ENCODE peak calls at places on chromosomes 2 and 18, in five cellular contexts. H, S, Z, X and R are unnamed samples.

GRCh38 chr2:47086054-47086471 is 69.0 kb downstream of the STPG4 start:
- ATAC-seq in Z (no peak), H (no peak), S (no peak), X (peak), R (peak)

GRCh38 chr2:62382122-62382521 is 123.9 kb downstream of the TMEM17 start:
- ATAC-seq in S (no peak), X (no peak), Z (no peak), H (no peak), R (no peak)

GRCh38 chr2:237604960-237605359 is 14.4 kb upstream of the RAB17 start:
- ATAC-seq in H (peak), S (no peak), X (no peak), Z (no peak), R (no peak)

GRCh38 chr2:20199381-20200270 is 25.3 kb downstream of the SDC1 start:
- ATAC-seq in H (no peak), X (no peak), Z (no peak), S (no peak), R (no peak)

GRCh38 chr2:241268716-241269445 is 46.6 kb downstream of the HDLBP start:
- ATAC-seq in X (no peak), H (no peak), S (no peak), Z (no peak), R (no peak)

GRCh38 chr2:110735366-110735765 is 3.0 kb downstream of the ACOXL start:
- ATAC-seq in S (no peak), H (peak), X (peak), Z (no peak), R (no peak)

GRCh38 chr2:162929571-162929970 is 91.0 kb upstream of the KCNH7 start:
- ATAC-seq in Z (no peak), S (no peak), H (no peak), X (no peak), R (no peak)

GRCh38 chr2:95728878-95729511 is 137.2 kb downstream of the TRIM43 start:
- ATAC-seq in Z (peak), X (peak), H (peak), S (no peak), R (peak)

GRCh38 chr2:173288561-173288960 is 66.1 kb upstream of the CDCA7 start:
- ATAC-seq in S (no peak), X (no peak), H (no peak), Z (peak), R (no peak)

GRCh38 chr2:23681356-23682140 is 245.4 kb downstream of the ATAD2B start:
- ATAC-seq in H (no peak), S (no peak), Z (no peak), X (no peak), R (no peak)

GRCh38 chr2:9086465-9086864 is 83.0 kb upstream of the MBOAT2 start:
- ATAC-seq in S (no peak), X (no peak), H (no peak), Z (peak), R (no peak)

GRCh38 chr18:50405582-50406271 is 30.9 kb downstream of the SKA1 start:
- ATAC-seq in X (no peak), H (no peak), S (no peak), Z (no peak), R (no peak)

GRCh38 chr2:218256612-218257350 is 4.0 kb upstream of the GPBAR1 start:
- ATAC-seq in S (no peak), Z (no peak), X (no peak), H (no peak), R (no peak)

GRCh38 chr18:11972371-11973174 is 8.7 kb upstream of the IMPA2 start:
- ATAC-seq in Z (no peak), X (no peak), H (peak), S (no peak), R (no peak)

GRCh38 chr2:230668184-230668938 is 44.3 kb upstream of the CAB39 start:
- ATAC-seq in Z (peak), X (peak), H (no peak), S (peak), R (peak)

GRCh38 chr2:83016343-83017110 is 1442.6 kb downstream of the SUCLG1 start:
- ATAC-seq in H (no peak), X (no peak), Z (no peak), S (no peak), R (no peak)

GRCh38 chr2:113012436-113013335 is 7.4 kb downstream of the IL36A start:
- ATAC-seq in Z (no peak), H (no peak), X (no peak), S (no peak), R (no peak)

GRCh38 chr2:54658548-54659207 is 64.8 kb upstream of the EML6 start:
- ATAC-seq in S (no peak), Z (peak), H (no peak), X (no peak), R (no peak)

GRCh38 chr18:78772369-78773302 is 207.0 kb upstream of the SALL3 start:
- ATAC-seq in H (no peak), X (no peak), S (no peak), Z (no peak), R (no peak)

GRCh38 chr2:35989523-35989922 is 366.1 kb upstream of the CRIM1 start:
- ATAC-seq in Z (no peak), S (no peak), X (no peak), H (peak), R (no peak)

GRCh38 chr2:12057436-12058166 is 311.2 kb downstream of the LPIN1 start:
- ATAC-seq in H (no peak), S (peak), Z (no peak), X (no peak), R (no peak)

GRCh38 chr2:217866457-217866856 is 136.3 kb downstream of the TNS1 start:
- ATAC-seq in H (no peak), S (no peak), X (no peak), Z (no peak), R (no peak)

GRCh38 chr2:148814143-148814852 is 60.7 kb upstream of the KIF5C start:
- ATAC-seq in S (no peak), H (peak), X (no peak), Z (peak), R (no peak)

GRCh38 chr2:95314964-95315611 is 17.9 kb downstream of the KCNIP3 start:
- ATAC-seq in H (peak), S (no peak), X (no peak), Z (peak), R (no peak)

GRCh38 chr2:70785137-70785911 is 5.1 kb downstream of the FIGLA start:
- ATAC-seq in H (peak), S (peak), X (no peak), Z (no peak), R (no peak)

GRCh38 chr2:41033127-41033526 is 581.2 kb upstream of the SLC8A1 start:
- ATAC-seq in X (no peak), S (no peak), Z (no peak), H (no peak), R (no peak)

GRCh38 chr2:17682098-17682857 is 71.3 kb downstream of the SMC6 start:
- ATAC-seq in H (no peak), Z (no peak), X (peak), S (no peak), R (no peak)

GRCh38 chr18:66729459-66730239 is 125.8 kb upstream of the CDH19 start:
- ATAC-seq in H (no peak), Z (no peak), X (peak), S (no peak), R (peak)